ENCODE peak calls at places on chromosome 20, in nine cellular contexts. V is NCI-H1930; E is IMR-90; C is glomerular endothelial cell; I is HT1080; L is lung; M is activated naive CD4-positive, alpha-beta T cell; T is cardiac muscle cell; H is ELR. X is an unnamed sample.

GRCh38 chr20:4329232-4329631 is 313.9 kb upstream of the RNF24 start:
- DNase-seq in V (no peak), E (no peak), C (no peak), I (no peak), L (no peak), M (no peak), T (no peak), H (no peak), X (no peak)

GRCh38 chr20:62860924-62861691 is 514 bp downstream of the TCFL5 start:
- DNase-seq in V (no peak), E (no peak), C (no peak), I (no peak), L (no peak), M (no peak), T (peak; percentile 30), H (peak; percentile 49), X (no peak)

GRCh38 chr20:34558320-34559202 is at the start of gene MAP1LC3A:
- DNase-seq in V (peak; percentile 93), E (peak; percentile 95), C (no peak), I (no peak), L (peak; percentile 93), M (peak; percentile 81), T (peak; percentile 90), H (peak; percentile 94), X (peak; percentile 63)

GRCh38 chr20:59402697-59403096 is 102.3 kb downstream of the EDN3 start:
- DNase-seq in V (no peak), E (no peak), C (no peak), I (no peak), L (no peak), M (no peak), T (no peak), H (no peak), X (no peak)

GRCh38 chr20:54063998-54064676 is 6.3 kb downstream of the BCAS1 start:
- DNase-seq in V (no peak), E (no peak), C (no peak), I (no peak), L (no peak), M (no peak), T (no peak), H (no peak), X (no peak)

GRCh38 chr20:7712661-7713060 is 227.6 kb downstream of the HAO1 start:
- DNase-seq in V (no peak), E (no peak), C (no peak), I (peak; percentile 27), L (no peak), M (no peak), T (no peak), H (peak; percentile 20), X (no peak)

GRCh38 chr20:19858972-19859371 is 100.9 kb downstream of the RIN2 start:
- DNase-seq in V (no peak), E (peak; percentile 33), C (no peak), I (peak; percentile 94), L (no peak), M (no peak), T (no peak), H (peak; percentile 78), X (no peak)

GRCh38 chr20:58179432-58180099 is 48.9 kb downstream of the ANKRD60 start:
- DNase-seq in V (peak; percentile 44), E (no peak), C (no peak), I (peak; percentile 49), L (peak; percentile 33), M (peak; percentile 49), T (peak; percentile 67), H (peak; percentile 53), X (no peak)

GRCh38 chr20:36826556-36827244 is 49.2 kb upstream of the TLDC2 start:
- DNase-seq in V (no peak), E (no peak), C (no peak), I (no peak), L (no peak), M (no peak), T (no peak), H (no peak), X (no peak)

GRCh38 chr20:40579701-40580100 is 109.3 kb downstream of the MAFB start:
- DNase-seq in V (no peak), E (no peak), C (no peak), I (no peak), L (no peak), M (no peak), T (no peak), H (no peak), X (no peak)

GRCh38 chr20:18628330-18628941 is 40.6 kb downstream of the DTD1 start:
- DNase-seq in V (no peak), E (no peak), C (no peak), I (no peak), L (no peak), M (no peak), T (peak; percentile 49), H (peak; percentile 17), X (no peak)

GRCh38 chr20:61254881-61255589 is 3.0 kb downstream of the CDH4 start:
- DNase-seq in V (no peak), E (peak; percentile 57), C (no peak), I (peak; percentile 80), L (no peak), M (no peak), T (no peak), H (peak; percentile 76), X (no peak)

GRCh38 chr20:49620364-49621240 is 52.7 kb upstream of the PTGIS start:
- DNase-seq in V (no peak), E (no peak), C (no peak), I (no peak), L (no peak), M (no peak), T (no peak), H (no peak), X (no peak)

GRCh38 chr20:1304711-1305515 is 24.0 kb downstream of the SDCBP2 start:
- DNase-seq in V (no peak), E (no peak), C (no peak), I (no peak), L (no peak), M (no peak), T (no peak), H (no peak), X (no peak)

GRCh38 chr20:22904905-22905304 is 130.2 kb upstream of the SSTR4 start:
- DNase-seq in V (no peak), E (no peak), C (no peak), I (no peak), L (no peak), M (no peak), T (no peak), H (no peak), X (no peak)

GRCh38 chr20:45011108-45011526 is 44.8 kb downstream of the STK4 start:
- DNase-seq in V (peak; percentile 34), E (peak; percentile 80), C (peak; percentile 37), I (peak; percentile 59), L (peak; percentile 32), M (no peak), T (peak; percentile 66), H (peak; percentile 89), X (peak; percentile 38)

GRCh38 chr20:54199721-54200176 is 8.1 kb upstream of the PFDN4 start:
- DNase-seq in V (peak; percentile 39), E (peak; percentile 73), C (peak; percentile 39), I (peak; percentile 80), L (peak; percentile 72), M (peak; percentile 51), T (peak; percentile 70), H (peak; percentile 80), X (peak; percentile 73)

GRCh38 chr20:8749986-8750385 is 318.9 kb upstream of the PLCB4 start:
- DNase-seq in V (no peak), E (peak; percentile 86), C (no peak), I (peak; percentile 28), L (no peak), M (no peak), T (no peak), H (peak; percentile 72), X (no peak)

GRCh38 chr20:43558412-43559146 is at the start of gene SGK2:
- DNase-seq in V (no peak), E (peak; percentile 43), C (no peak), I (peak; percentile 41), L (peak; percentile 41), M (no peak), T (peak; percentile 43), H (peak; percentile 52), X (no peak)

GRCh38 chr20:40245829-40246228 is 443.2 kb downstream of the MAFB start:
- DNase-seq in V (no peak), E (no peak), C (no peak), I (no peak), L (no peak), M (no peak), T (no peak), H (no peak), X (no peak)

GRCh38 chr20:63829943-63830820 is 882 bp downstream of the ZBTB46 start:
- DNase-seq in V (no peak), E (peak; percentile 36), C (no peak), I (no peak), L (no peak), M (no peak), T (peak; percentile 49), H (no peak), X (no peak)

GRCh38 chr20:4966826-4967751 is 34.2 kb downstream of the SLC23A2 start:
- DNase-seq in V (no peak), E (peak; percentile 67), C (no peak), I (no peak), L (no peak), M (no peak), T (no peak), H (no peak), X (no peak)

GRCh38 chr20:36461600-36462439 is 79.5 kb upstream of the MYL9 start:
- DNase-seq in V (no peak), E (peak; percentile 42), C (no peak), I (no peak), L (peak; percentile 55), M (no peak), T (peak; percentile 62), H (peak; percentile 74), X (no peak)

GRCh38 chr20:49037962-49038387 is 8.1 kb upstream of the CSE1L start:
- DNase-seq in V (no peak), E (peak; percentile 4), C (no peak), I (no peak), L (no peak), M (no peak), T (no peak), H (no peak), X (no peak)

GRCh38 chr20:4989570-4989969 is 11.7 kb downstream of the SLC23A2 start:
- DNase-seq in V (no peak), E (no peak), C (no peak), I (no peak), L (no peak), M (no peak), T (no peak), H (no peak), X (no peak)

GRCh38 chr20:53611449-53611894 is 17.8 kb upstream of the ZNF217 start:
- DNase-seq in V (no peak), E (peak; percentile 99), C (peak; percentile 70), I (peak; percentile 94), L (no peak), M (no peak), T (peak; percentile 71), H (peak; percentile 99), X (peak; percentile 90)

GRCh38 chr20:51128198-51128597 is 105.3 kb upstream of the KCNG1 start:
- DNase-seq in V (no peak), E (peak; percentile 97), C (no peak), I (peak; percentile 86), L (no peak), M (no peak), T (no peak), H (peak; percentile 98), X (no peak)

GRCh38 chr20:45091366-45091765 is 9.6 kb downstream of the KCNS1 start:
- DNase-seq in V (no peak), E (no peak), C (no peak), I (no peak), L (no peak), M (no peak), T (no peak), H (no peak), X (no peak)

GRCh38 chr20:62143976-62144825 is 632 bp downstream of the SS18L1 start:
- DNase-seq in V (no peak), E (peak; percentile 60), C (no peak), I (peak; percentile 35), L (peak; percentile 58), M (peak; percentile 35), T (peak; percentile 76), H (peak; percentile 83), X (no peak)

GRCh38 chr20:50113420-50114224 is 672 bp upstream of the UBE2V1 start:
- DNase-seq in V (no peak), E (no peak), C (no peak), I (no peak), L (no peak), M (no peak), T (no peak), H (peak; percentile 56), X (no peak)

GRCh38 chr20:19937651-19938420 is 79.3 kb upstream of the NAA20 start:
- DNase-seq in V (no peak), E (no peak), C (no peak), I (no peak), L (no peak), M (no peak), T (no peak), H (no peak), X (no peak)

X was measured in Panc1.